ENCODE peak calls at places on chromosome 20, in five cellular contexts. G is AG10803; T is mesendoderm; I is effector memory CD4-positive, alpha-beta T cell; J is ureter. B is an unnamed sample.

GRCh38 chr20:62508641-62509051 is 32.9 kb upstream of the GATA5 start:
- DNase-seq in J (no peak), G (no peak), T (no peak), I (no peak), B (no peak)

GRCh38 chr20:24577271-24577909 is 108.0 kb downstream of the SYNDIG1 start:
- DNase-seq in I (no peak), J (no peak), T (peak; percentile 18), G (no peak), B (no peak)

GRCh38 chr20:41052742-41053419 is 24.3 kb downstream of the TOP1 start:
- DNase-seq in I (no peak), G (peak; percentile 81), J (no peak), T (no peak), B (no peak)

GRCh38 chr20:20677186-20677585 is 35.3 kb downstream of the RALGAPA2 start:
- DNase-seq in J (no peak), G (peak; percentile 55), T (no peak), I (no peak), B (no peak)

GRCh38 chr20:3080939-3081388 is 3.6 kb downstream of the AVP start:
- DNase-seq in I (no peak), G (peak; percentile 59), J (no peak), T (no peak), B (no peak)

GRCh38 chr20:4828830-4829493 is 107.3 kb downstream of the PRND start:
- DNase-seq in I (no peak), J (peak; percentile 20), G (no peak), T (no peak), B (no peak)

GRCh38 chr20:47974234-47974878 is 189.1 kb upstream of the SULF2 start:
- DNase-seq in T (no peak), I (no peak), G (no peak), J (no peak), B (no peak)

GRCh38 chr20:41631826-41632225 is 13.6 kb upstream of the CHD6 start:
- DNase-seq in J (no peak), G (peak; percentile 97), I (no peak), T (no peak), B (no peak)

GRCh38 chr20:7392551-7392950 is 547.7 kb downstream of the HAO1 start:
- DNase-seq in T (no peak), I (no peak), J (no peak), G (peak; percentile 27), B (no peak)

GRCh38 chr20:47677314-47678129 is 107.8 kb downstream of the SULF2 start:
- DNase-seq in I (no peak), J (no peak), T (peak; percentile 76), G (no peak), B (no peak)

GRCh38 chr20:63254536-63255384 is 497 bp upstream of the NKAIN4 start:
- DNase-seq in J (no peak), I (no peak), T (peak; percentile 43), G (no peak), B (no peak)

GRCh38 chr20:6473197-6473596 is 294.3 kb upstream of the BMP2 start:
- DNase-seq in J (no peak), I (no peak), G (no peak), T (no peak), B (no peak)

GRCh38 chr20:49945701-49946477 is 9.7 kb downstream of the RNF114 start:
- DNase-seq in I (no peak), J (no peak), T (no peak), G (no peak), B (no peak)

GRCh38 chr20:53865905-53866786 is 204.2 kb downstream of the BCAS1 start:
- DNase-seq in G (peak; percentile 77), T (peak; percentile 93), I (no peak), J (peak; percentile 50), B (no peak)

GRCh38 chr20:2653511-2654383 is 1.3 kb downstream of the NOP56 start:
- DNase-seq in J (no peak), G (no peak), T (no peak), I (no peak), B (no peak)

GRCh38 chr20:36313936-36314335 is 7.8 kb downstream of the DLGAP4 start:
- DNase-seq in T (no peak), J (no peak), I (no peak), G (no peak), B (no peak)

GRCh38 chr20:48733296-48733790 is 94.5 kb downstream of the PREX1 start:
- DNase-seq in T (peak; percentile 65), G (no peak), I (no peak), J (no peak), B (no peak)

GRCh38 chr20:33791959-33792597 is 19.1 kb upstream of the CHMP4B start:
- DNase-seq in I (no peak), J (no peak), T (peak; percentile 40), G (peak; percentile 33), B (peak; percentile 30)

GRCh38 chr20:62533591-62534495 is 58.0 kb upstream of the GATA5 start:
- DNase-seq in T (no peak), G (no peak), I (no peak), J (no peak), B (no peak)

GRCh38 chr20:1112908-1113307 is 5.5 kb upstream of the PSMF1 start:
- DNase-seq in G (no peak), T (no peak), J (no peak), I (no peak), B (no peak)

GRCh38 chr20:16541226-16541625 is 32.0 kb downstream of the KIF16B start:
- DNase-seq in J (no peak), I (no peak), G (no peak), T (no peak), B (no peak)

GRCh38 chr20:49862607-49863200 is 50.1 kb downstream of the SLC9A8 start:
- DNase-seq in T (no peak), J (no peak), G (no peak), I (no peak), B (no peak)

GRCh38 chr20:13546497-13547131 is 92.1 kb downstream of the TASP1 start:
- DNase-seq in G (peak; percentile 66), T (peak; percentile 79), J (peak; percentile 84), I (peak; percentile 9), B (peak; percentile 37)

GRCh38 chr20:43870484-43870883 is 44.2 kb upstream of the TOX2 start:
- DNase-seq in I (no peak), J (no peak), T (no peak), G (no peak), B (no peak)

GRCh38 chr20:51121901-51122412 is 99.0 kb upstream of the KCNG1 start:
- DNase-seq in I (no peak), J (no peak), G (peak; percentile 23), T (peak; percentile 40), B (no peak)

GRCh38 chr20:11754451-11754850 is 163.2 kb upstream of the BTBD3 start:
- DNase-seq in G (no peak), I (no peak), T (peak; percentile 33), J (no peak), B (no peak)

GRCh38 chr20:13758884-13759283 is 25.8 kb downstream of the ESF1 start:
- DNase-seq in G (no peak), T (no peak), J (no peak), I (no peak), B (no peak)

GRCh38 chr20:63104312-63105181 is 97.8 kb upstream of the BHLHE23 start:
- DNase-seq in T (no peak), G (no peak), I (no peak), J (no peak), B (no peak)

GRCh38 chr20:49562341-49563014 is 5.5 kb downstream of the PTGIS start:
- DNase-seq in I (no peak), T (peak; percentile 88), G (peak; percentile 86), J (peak; percentile 81), B (no peak)

GRCh38 chr20:40463171-40463570 is 225.9 kb downstream of the MAFB start:
- DNase-seq in J (no peak), G (no peak), T (no peak), I (no peak), B (no peak)

GRCh38 chr20:34708621-34709043 is 4.5 kb downstream of the TP53INP2 start:
- DNase-seq in T (peak; percentile 45), I (no peak), J (peak; percentile 68), G (peak; percentile 25), B (peak; percentile 15)

GRCh38 chr20:1377984-1378742 is 14.7 kb downstream of the FKBP1A start:
- DNase-seq in J (peak; percentile 5), G (peak; percentile 49), T (peak; percentile 51), I (no peak), B (no peak)

GRCh38 chr20:53660078-53660909 is 66.7 kb upstream of the ZNF217 start:
- DNase-seq in I (no peak), T (no peak), G (peak; percentile 34), J (no peak), B (peak; percentile 58)

GRCh38 chr20:45097485-45098095 is 3.3 kb downstream of the KCNS1 start:
- DNase-seq in I (no peak), G (peak; percentile 19), J (no peak), T (peak; percentile 45), B (peak; percentile 71)

GRCh38 chr20:1469925-1470571 is 3.4 kb upstream of the NSFL1C start:
- DNase-seq in J (peak; percentile 85), T (peak; percentile 91), G (peak; percentile 99), I (no peak), B (no peak)

GRCh38 chr20:3167738-3168078 is 5.6 kb downstream of the LZTS3 start:
- DNase-seq in I (no peak), G (no peak), J (no peak), T (no peak), B (no peak)

GRCh38 chr20:48283470-48284110 is 498.3 kb upstream of the SULF2 start:
- DNase-seq in I (no peak), T (no peak), G (peak; percentile 69), J (peak; percentile 50), B (no peak)

B was measured in T-helper 1 cell.